ENCODE peak calls at places on chromosomes 7 and 10, in four cellular contexts. Q is activated CD8-positive, alpha-beta T cell treated with anti-CD3 and anti-CD28 coated beads, Interleukin-2, amount 10 ng/mL, durations not matched to agents 7 days and 5 days; Y is H7; G is posterior vena cava. E is an unnamed sample.

GRCh38 chr7:69801729-69802688 is 203.7 kb downstream of the AUTS2 start:
- DNase-seq in G (no peak), Q (no peak), Y (no peak), E (no peak)

GRCh38 chr7:141017555-141017954 is 2.8 kb upstream of the MRPS33 start:
- DNase-seq in G (no peak), Y (no peak), Q (no peak), E (no peak)

GRCh38 chr10:124298891-124299290 is 119.8 kb downstream of the OAT start:
- DNase-seq in Q (no peak), Y (no peak), G (peak), E (no peak)

GRCh38 chr10:104925232-104925851 is 284.3 kb downstream of the SORCS3 start:
- DNase-seq in G (no peak), Q (peak), Y (peak), E (peak)

GRCh38 chr7:150755473-150756099 is 18.4 kb downstream of the GIMAP5 start:
- DNase-seq in G (no peak), Q (peak), Y (no peak), E (peak)

GRCh38 chr7:157309990-157310668 is 26.7 kb upstream of the DNAJB6 start:
- DNase-seq in G (no peak), Y (peak), Q (no peak), E (no peak)

GRCh38 chr10:60283397-60283796 is 106.3 kb downstream of the ANK3 start:
- DNase-seq in Y (no peak), G (no peak), Q (no peak), E (no peak)

GRCh38 chr7:101555269-101555920 is 73.7 kb downstream of the MYL10 start:
- DNase-seq in Y (peak), Q (no peak), G (peak), E (no peak)

GRCh38 chr7:92226981-92227380 is 18.7 kb downstream of the KRIT1 start:
- DNase-seq in Q (no peak), G (no peak), Y (no peak), E (no peak)

GRCh38 chr7:111953611-111954010 is 252.6 kb downstream of the DOCK4 start:
- DNase-seq in G (no peak), Y (peak), Q (no peak), E (no peak)

GRCh38 chr7:18760046-18760445 is 264.5 kb downstream of the HDAC9 start:
- DNase-seq in Y (no peak), Q (no peak), G (no peak), E (no peak)

GRCh38 chr10:87603196-87603595 is 56.5 kb upstream of the PAPSS2 start:
- DNase-seq in Q (no peak), G (no peak), Y (no peak), E (no peak)

GRCh38 chr7:107614425-107614824 is 34.4 kb downstream of the BCAP29 start:
- DNase-seq in G (no peak), Y (no peak), Q (no peak), E (no peak)

GRCh38 chr10:133144771-133145170 is 15.2 kb upstream of the KNDC1 start:
- DNase-seq in G (no peak), Q (no peak), Y (no peak), E (no peak)

GRCh38 chr7:133705596-133705995 is 421.5 kb upstream of the LRGUK start:
- DNase-seq in Q (no peak), Y (no peak), G (no peak), E (no peak)

GRCh38 chr10:78905940-78906308 is 162.8 kb upstream of the ZMIZ1 start:
- DNase-seq in G (peak), Q (no peak), Y (peak), E (no peak)

GRCh38 chr7:29604052-29604451 is 40.4 kb downstream of the PRR15 start:
- DNase-seq in G (no peak), Q (no peak), Y (no peak), E (no peak)

GRCh38 chr10:27192284-27192683 is 37.1 kb downstream of the MASTL start:
- DNase-seq in G (no peak), Q (no peak), Y (no peak), E (no peak)

GRCh38 chr10:100448977-100449376 is 13.8 kb upstream of the WNT8B start:
- DNase-seq in Y (no peak), Q (no peak), G (no peak), E (no peak)

GRCh38 chr7:68306692-68307107 is 1291.6 kb upstream of the AUTS2 start:
- DNase-seq in G (no peak), Y (no peak), Q (no peak), E (no peak)

E was measured in Jurkat, Clone E6-1.